ENCODE peak calls at places on chromosomes 2 and 18, in six cellular contexts. M is colonic mucosa, D is foreskin keratinocyte, S is mammary epithelial cell, N is pancreas, A is dorsolateral prefrontal cortex. C is an unnamed sample.

GRCh38 chr2:628651-629050 is 48.6 kb downstream of the TMEM18 start:
- DNase-seq in M (no peak), D (peak; percentile 46), S (peak; percentile 37), N (no peak), A (no peak), C (no peak)

GRCh38 chr2:109321570-109321969 is 192.6 kb downstream of the SH3RF3 start:
- DNase-seq in M (no peak), D (no peak), S (no peak), N (no peak), A (no peak), C (no peak)

GRCh38 chr2:117832332-117832731 is 17.8 kb downstream of the DDX18 start:
- DNase-seq in M (no peak), D (no peak), S (no peak), N (no peak), A (no peak), C (no peak)

GRCh38 chr18:44602380-44602779 is 78.3 kb upstream of the SETBP1 start:
- DNase-seq in M (no peak), D (peak; percentile 73), S (peak; percentile 75), N (no peak), A (no peak), C (no peak)

GRCh38 chr2:63842149-63843061 is 709 bp downstream of the UGP2 start:
- DNase-seq in M (peak; percentile 74), D (peak; percentile 53), S (peak; percentile 56), N (peak; percentile 46), A (no peak), C (peak; percentile 17)

GRCh38 chr2:98637401-98638144 is 29.2 kb downstream of the UNC50 start:
- DNase-seq in M (no peak), D (no peak), S (no peak), N (no peak), A (no peak), C (peak; percentile 75)

GRCh38 chr2:167052825-167053224 is 164.5 kb downstream of the XIRP2 start:
- DNase-seq in M (no peak), D (peak; percentile 72), S (peak; percentile 57), N (no peak), A (no peak), C (no peak)

GRCh38 chr2:158321264-158321663 is 135.3 kb downstream of the CCDC148 start:
- DNase-seq in M (no peak), D (peak; percentile 93), S (peak; percentile 95), N (no peak), A (no peak), C (no peak)

GRCh38 chr2:148614332-148615049 is 30.1 kb upstream of the EPC2 start:
- DNase-seq in M (peak; percentile 18), D (peak; percentile 92), S (peak; percentile 66), N (peak; percentile 17), A (no peak), C (peak; percentile 43)

GRCh38 chr2:161981679-161982300 is 92.2 kb downstream of the DPP4 start:
- DNase-seq in M (peak; percentile 67), D (no peak), S (no peak), N (no peak), A (no peak), C (no peak)

DNA sequence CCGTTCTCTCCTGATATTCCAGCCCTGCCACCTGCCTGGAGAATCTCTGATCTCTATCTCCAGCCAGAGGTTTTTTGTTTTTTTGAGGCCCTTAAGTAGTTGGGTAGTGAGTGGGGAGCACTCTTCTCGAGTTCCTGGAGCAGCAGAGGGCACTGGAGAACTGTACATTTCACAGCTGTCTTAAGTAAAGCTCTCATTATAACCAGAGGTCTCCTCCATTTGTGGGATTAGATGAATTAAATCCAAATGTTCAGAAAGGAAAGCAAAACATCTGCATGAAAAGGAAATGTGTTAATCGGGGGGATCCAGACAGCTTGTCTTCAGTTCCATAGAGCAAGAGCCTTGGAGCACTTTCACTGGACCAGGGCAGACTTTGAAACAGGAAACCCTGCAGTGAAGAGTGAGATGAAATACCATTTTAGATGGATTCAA is 32.8 kb downstream of the AOX1 start:
- DNase-seq in M (no peak), D (no peak), S (no peak), N (no peak), A (peak; percentile 20), C (peak; percentile 29)
- TF ChIP-seq CTCF in M (no peak), D (peak; percentile 43), S (no peak), N (no peak), A (peak; percentile 36), C (no peak)

GRCh38 chr18:55338955-55339662 is 248.9 kb downstream of the TCF4 start:
- DNase-seq in M (no peak), D (no peak), S (no peak), N (no peak), A (no peak), C (no peak)
- TF ChIP-seq CTCF in M (no peak), D (peak; percentile 11), S (no peak), N (no peak), A (no peak), C (no peak)

DNA sequence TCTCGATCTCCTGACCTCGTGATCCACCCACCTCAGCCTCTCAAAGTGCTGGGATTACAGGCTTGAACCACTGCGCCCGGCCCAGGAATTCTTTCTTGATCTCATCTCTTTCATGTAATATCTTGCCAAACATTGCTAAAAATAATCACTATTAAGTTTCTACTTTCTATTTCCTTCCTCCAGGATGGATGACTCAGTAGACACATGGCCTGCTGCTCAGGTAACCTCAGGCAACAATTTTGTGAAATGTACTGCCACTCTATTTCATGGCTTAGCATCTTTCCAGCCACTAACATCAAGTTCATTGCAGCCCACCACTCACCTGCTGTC is 11.1 kb upstream of the SUMO1 start:
- DNase-seq in M (no peak), D (peak; percentile 97), S (peak; percentile 89), N (no peak), A (no peak), C (no peak)
- TF ChIP-seq CTCF in M (no peak), D (no peak), S (no peak), N (no peak), A (no peak), C (no peak)

GRCh38 chr18:3380384-3380961 is 69.5 kb upstream of the TGIF1 start:
- DNase-seq in M (no peak), D (peak; percentile 83), S (peak; percentile 82), N (no peak), A (no peak), C (peak; percentile 7)
- TF ChIP-seq CTCF in M (no peak), D (peak; percentile 72), S (peak; percentile 36), N (no peak), A (no peak), C (no peak)

DNA sequence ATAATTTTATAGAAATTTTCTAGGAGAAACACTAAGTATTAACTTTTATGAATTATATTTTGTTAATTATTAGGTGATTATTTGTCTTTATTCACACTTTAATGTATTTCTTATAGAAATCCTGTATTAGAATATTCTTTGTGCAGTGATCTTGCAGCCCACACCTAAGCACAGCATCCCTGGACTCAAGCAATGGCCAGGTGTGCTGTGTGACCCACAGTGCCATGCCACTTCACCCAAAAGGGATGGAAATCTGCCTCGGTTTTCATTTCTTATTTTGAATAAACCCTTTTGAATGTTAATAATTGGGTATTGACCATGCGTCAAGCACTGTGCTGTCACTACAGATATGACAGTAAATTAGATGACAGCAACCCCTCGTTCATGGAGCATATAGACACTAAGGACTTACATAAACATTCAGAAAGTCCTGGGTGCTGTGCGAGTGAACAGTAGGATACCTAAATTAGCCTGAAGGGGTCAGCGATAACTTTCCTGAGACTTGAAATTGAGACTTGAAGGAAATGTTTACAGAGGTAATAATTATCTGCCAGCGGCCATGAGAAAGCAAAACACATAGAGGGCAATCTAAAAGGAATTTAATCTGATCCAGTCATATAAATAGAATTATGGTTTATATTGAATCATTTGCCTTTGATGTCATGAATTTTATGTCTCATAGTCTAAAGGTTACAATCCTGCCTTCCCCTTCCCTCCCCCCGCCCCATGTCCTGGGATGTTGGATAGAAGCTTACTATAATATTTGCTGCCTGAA is 52.7 kb upstream of the CALCRL start:
- DNase-seq in M (no peak), D (peak; percentile 13), S (no peak), N (no peak), A (no peak), C (no peak)
- TF ChIP-seq CTCF in M (no peak), D (peak; percentile 47), S (no peak), N (no peak), A (no peak), C (no peak)

GRCh38 chr2:127343277-127343676 is 44.5 kb downstream of the MAP3K2 start:
- DNase-seq in M (no peak), D (no peak), S (no peak), N (no peak), A (no peak), C (no peak)
- TF ChIP-seq CTCF in M (no peak), D (no peak), S (no peak), N (no peak), A (no peak), C (no peak)

C was measured in activated CD8-positive, alpha-beta T cell treated with anti-CD3 and anti-CD28 coated beads for 36 hours.